ENCODE peak calls at places on chromosomes 11 and 22, in four cellular contexts. R, N, F and Q are unnamed samples.

GRCh38 chr11:69460540-69461257 is 20.8 kb upstream of the LINC01488 start:
- DNase-seq in F (no peak), N (no peak), R (no peak), Q (no peak)

GRCh38 chr11:114738954-114739353 is 60.6 kb downstream of the NXPE2 start:
- DNase-seq in N (peak; percentile 61), F (peak; percentile 71), R (no peak), Q (peak; percentile 25)

GRCh38 chr11:20154381-20154780 is 5.9 kb downstream of the DBX1 start:
- DNase-seq in N (no peak), F (no peak), R (no peak), Q (no peak)

GRCh38 chr11:74138572-74138971 is 32.2 kb downstream of the C2CD3 start:
- DNase-seq in N (peak; percentile 76), F (no peak), R (no peak), Q (no peak)

GRCh38 chr11:45809456-45810395 is 4.8 kb downstream of the SLC35C1 start:
- DNase-seq in R (no peak), N (no peak), F (no peak), Q (no peak)

GRCh38 chr22:20858615-20859416 is at the start of the genes PI4KA and SNAP29:
- DNase-seq in R (peak; percentile 97), N (peak; percentile 100), F (peak; percentile 99), Q (peak; percentile 98)

GRCh38 chr22:35489225-35489624 is 51.4 kb upstream of the RASD2 start:
- DNase-seq in F (no peak), N (no peak), R (no peak), Q (no peak)

GRCh38 chr11:97742717-97743116 is 1278.0 kb upstream of the CNTN5 start:
- DNase-seq in N (no peak), F (no peak), R (no peak), Q (no peak)

GRCh38 chr11:75160328-75160757 is 9.4 kb downstream of the SLCO2B1 start:
- DNase-seq in N (no peak), R (no peak), F (no peak), Q (no peak)

GRCh38 chr11:117662255-117662654 is 134.8 kb downstream of the DSCAML1 start:
- DNase-seq in R (no peak), N (no peak), F (no peak), Q (no peak)

GRCh38 chr22:44212936-44213335 is 32.2 kb downstream of the PARVG start:
- DNase-seq in N (no peak), F (no peak), R (no peak), Q (no peak)

GRCh38 chr11:61007383-61007970 is 36.0 kb downstream of the CD6 start:
- DNase-seq in R (no peak), F (peak; percentile 61), N (peak; percentile 62), Q (no peak)

GRCh38 chr11:559712-560304 is 730 bp downstream of the LMNTD2 start:
- DNase-seq in N (no peak), F (no peak), R (no peak), Q (no peak)

GRCh38 chr11:121761171-121761570 is 308.4 kb upstream of the SORL1-AS1 start:
- DNase-seq in R (no peak), N (no peak), F (no peak), Q (no peak)

GRCh38 chr11:65569973-65570918 is at the start of gene ZNRD2:
- DNase-seq in R (peak; percentile 96), N (peak; percentile 99), F (peak; percentile 99), Q (peak; percentile 96)

GRCh38 chr11:65569164-65569972 is 909 bp upstream of the ZNRD2 start:
- DNase-seq in N (no peak), R (no peak), F (no peak), Q (no peak)

GRCh38 chr11:65571940-65572339 is 398 bp upstream of the FAM89B start:
- DNase-seq in F (peak; percentile 86), N (peak; percentile 70), R (no peak), Q (no peak)

GRCh38 chr11:65572356-65573043 is at the start of gene FAM89B:
- DNase-seq in R (peak; percentile 79), F (peak; percentile 91), N (peak; percentile 93), Q (peak; percentile 92)

DNA sequence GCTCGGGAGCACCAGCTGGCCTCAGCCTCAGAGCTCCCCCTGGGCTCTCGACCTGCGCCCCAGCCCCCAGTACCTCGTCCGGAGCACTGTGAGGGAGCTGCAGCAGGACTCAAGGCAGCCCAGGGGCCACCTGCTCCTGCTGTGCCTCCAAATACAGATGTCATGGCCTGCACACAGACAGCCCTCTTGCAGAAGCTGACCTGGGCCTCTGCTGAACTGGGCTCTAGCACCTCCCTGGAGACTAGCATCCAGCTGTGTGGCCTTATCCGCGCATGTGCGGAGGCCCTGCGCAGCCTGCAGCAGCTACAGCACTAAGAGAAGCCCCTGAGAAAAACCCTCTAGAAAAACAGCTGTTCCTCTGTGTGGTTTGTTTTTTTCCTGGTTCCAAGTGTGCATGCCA is 918 bp upstream of the FAM89B start:
- DNase-seq in F (no peak), N (no peak), R (no peak), Q (no peak)
- H3K4me1 ChIP-seq in F (peaks cover 27% of the 10 kb centered on the region), N (peaks cover 51% of the 10 kb centered on the region), R (peaks cover 72% of the 10 kb centered on the region), Q (peaks cover 67% of the 10 kb centered on the region)

GRCh38 chr11:11977206-11977938 is 31.1 kb downstream of the DKK3 start:
- DNase-seq in F (no peak), N (peak; percentile 64), R (no peak), Q (no peak)

GRCh38 chr11:11978792-11979486 is 29.5 kb downstream of the DKK3 start:
- DNase-seq in N (no peak), R (no peak), F (no peak), Q (no peak)

GRCh38 chr11:11976476-11977187 is 31.8 kb downstream of the DKK3 start:
- DNase-seq in R (no peak), N (no peak), F (no peak), Q (no peak)

GRCh38 chr11:11979487-11980117 is 28.8 kb downstream of the DKK3 start:
- DNase-seq in F (no peak), R (no peak), N (peak; percentile 76), Q (no peak)

GRCh38 chr11:11978098-11978637 is 30.3 kb downstream of the DKK3 start:
- DNase-seq in R (no peak), N (no peak), F (no peak), Q (no peak)
- H3K4me1 ChIP-seq in R (no peaks in the 10 kb centered on the region), N (peaks cover 42% of the 10 kb centered on the region), F (peaks cover 11% of the 10 kb centered on the region), Q (peaks cover 8% of the 10 kb centered on the region)

GRCh38 chr11:13012037-13012693 is 3.0 kb downstream of the RASSF10 start:
- DNase-seq in F (peak; percentile 88), N (peak; percentile 21), R (no peak), Q (no peak)

GRCh38 chr11:13010737-13011342 is 1.7 kb downstream of the RASSF10 start:
- DNase-seq in F (peak; percentile 74), R (no peak), N (peak; percentile 34), Q (no peak)

GRCh38 chr11:13011366-13012036 is 2.4 kb downstream of the RASSF10 start:
- DNase-seq in N (no peak), R (no peak), F (no peak), Q (no peak)

GRCh38 chr11:13015753-13016152 is 6.6 kb downstream of the RASSF10 start:
- DNase-seq in F (no peak), R (no peak), N (no peak), Q (no peak)

DNA sequence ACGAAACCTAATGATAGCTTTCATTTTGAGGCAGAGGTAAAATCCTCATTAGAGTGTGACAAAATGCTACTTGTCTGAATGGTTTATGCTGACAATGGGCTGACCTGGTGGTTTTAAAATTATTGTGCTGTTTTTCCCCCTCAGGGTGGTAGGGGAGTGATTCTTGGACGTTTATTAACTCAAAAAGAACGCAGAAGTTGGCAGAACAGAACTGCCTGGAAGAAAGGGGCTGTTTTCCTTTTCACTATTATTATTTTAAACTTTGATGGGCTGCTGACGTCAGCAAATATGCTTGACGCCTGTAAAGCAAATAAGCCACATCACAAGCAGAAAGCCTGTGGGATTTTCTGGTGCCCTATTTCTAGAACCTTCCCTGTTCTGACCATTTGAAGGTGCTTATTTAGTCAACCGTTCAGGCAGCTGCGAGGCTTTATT is 4.0 kb downstream of the RASSF10 start:
- DNase-seq in R (no peak), N (no peak), F (no peak), Q (no peak)
- H3K4me1 ChIP-seq in R (peaks cover 5% of the 10 kb centered on the region), N (peaks cover 14% of the 10 kb centered on the region), F (peaks cover 54% of the 10 kb centered on the region), Q (no peaks in the 10 kb centered on the region)

DNA sequence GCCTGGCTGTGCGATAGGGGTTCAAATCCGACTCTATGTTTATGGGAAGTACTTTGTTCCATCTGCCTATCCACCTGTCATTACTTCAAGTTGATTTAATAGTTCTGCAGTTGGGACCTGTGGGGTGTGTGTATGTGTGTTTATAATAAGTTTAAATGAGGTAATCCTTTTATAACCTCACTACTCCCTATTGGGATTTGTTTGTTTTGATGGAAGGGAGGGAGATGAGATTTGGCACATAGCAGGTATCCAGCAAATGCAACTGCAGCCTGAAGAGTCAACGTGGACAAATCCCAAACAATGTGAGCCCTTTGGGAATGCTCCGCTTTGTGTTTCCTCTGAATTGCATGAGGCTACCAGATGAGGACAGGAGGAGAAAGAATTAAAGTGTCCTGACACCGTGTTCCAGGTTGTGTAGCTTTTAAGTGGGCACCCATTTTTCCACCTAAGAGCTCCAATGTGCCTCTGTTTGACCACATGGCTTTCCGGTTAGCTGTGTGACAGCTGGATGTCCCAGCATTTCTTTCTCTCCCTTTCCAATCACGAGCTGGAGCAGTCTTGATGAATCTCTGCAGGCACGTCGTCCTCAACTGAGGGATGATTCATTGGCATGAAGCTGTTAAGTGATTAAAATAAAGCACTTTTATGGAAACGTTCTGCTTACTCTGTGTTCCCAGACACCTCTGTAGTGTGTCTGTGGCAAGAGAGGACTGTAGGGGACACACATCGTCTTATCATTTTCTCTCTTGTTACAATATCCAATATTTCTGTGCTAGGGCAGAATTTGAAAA is 610.7 kb downstream of the NTM start:
- DNase-seq in N (no peak), R (no peak), F (peak; percentile 20), Q (no peak)
- H3K4me1 ChIP-seq in N (no peaks in the 10 kb centered on the region), R (no peaks in the 10 kb centered on the region), F (peaks cover 63% of the 10 kb centered on the region), Q (no peaks in the 10 kb centered on the region)

DNA sequence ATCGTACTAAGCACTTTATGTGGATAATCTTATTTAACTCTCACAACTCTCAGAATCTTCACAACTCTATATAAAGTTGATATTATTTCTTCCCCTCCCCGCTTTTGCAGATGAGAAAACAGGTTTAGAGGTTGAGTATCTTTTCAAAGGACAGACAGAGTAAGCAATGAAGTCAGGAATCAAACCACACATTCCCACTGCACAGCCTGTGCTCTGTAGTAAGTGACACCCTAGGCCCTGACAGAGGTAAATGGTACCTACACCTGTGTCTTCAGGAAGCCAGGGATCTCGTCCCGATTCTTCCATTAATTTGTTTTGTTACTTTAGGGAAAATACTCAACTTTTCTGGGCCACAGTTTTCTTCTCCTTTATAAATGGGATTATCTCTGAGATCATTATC is 172.5 kb upstream of the MTMR2 start:
- DNase-seq in N (no peak), F (no peak), R (no peak), Q (no peak)
- H3K4me1 ChIP-seq in N (peaks cover 42% of the 10 kb centered on the region), F (no peaks in the 10 kb centered on the region), R (no peaks in the 10 kb centered on the region), Q (peaks cover 5% of the 10 kb centered on the region)

DNA sequence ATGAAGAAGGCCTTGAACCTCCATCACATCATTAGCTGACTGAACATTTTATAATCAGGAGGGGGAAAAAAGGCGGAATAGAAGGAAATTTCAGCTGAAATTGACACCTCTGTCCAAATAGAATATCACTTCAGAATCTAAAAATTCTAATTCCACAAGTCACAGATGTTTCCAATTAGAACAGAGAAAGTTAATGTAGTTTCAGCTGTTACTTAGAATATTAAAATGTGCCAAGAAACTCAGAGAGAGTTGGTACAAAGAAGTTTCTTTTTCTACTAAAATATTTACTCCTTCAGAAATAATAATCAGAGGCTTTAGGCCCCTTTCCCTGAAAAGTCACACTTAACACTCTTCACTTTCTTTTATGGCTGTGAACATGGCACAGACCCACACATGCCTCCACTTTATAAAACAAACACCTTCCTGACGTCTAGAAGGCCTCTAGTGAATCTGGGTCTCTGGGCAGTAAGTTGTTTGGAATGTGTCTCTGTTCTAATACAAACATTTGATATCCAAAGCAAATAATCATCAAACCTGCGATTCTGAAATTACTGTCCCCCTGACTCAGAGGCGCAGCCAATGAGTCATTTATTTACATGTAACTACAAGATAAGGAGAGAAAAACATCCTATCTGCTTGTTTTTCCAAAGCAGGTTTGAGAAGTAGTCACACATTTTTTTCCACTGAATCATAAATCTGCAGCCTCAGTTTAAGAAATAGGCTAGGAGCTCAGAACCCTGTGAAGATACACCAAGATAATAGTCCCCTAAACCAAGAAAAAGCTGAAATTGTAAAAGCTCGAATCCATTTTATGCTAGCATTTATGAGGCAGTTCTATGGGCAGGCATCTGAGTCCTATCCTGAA is 148.4 kb downstream of the ME3 start:
- DNase-seq in F (no peak), R (no peak), N (peak; percentile 78), Q (no peak)
- H3K4me1 ChIP-seq in F (peaks cover 16% of the 10 kb centered on the region), R (no peaks in the 10 kb centered on the region), N (peaks cover 19% of the 10 kb centered on the region), Q (no peaks in the 10 kb centered on the region)